ENCODE peak calls at places on chromosomes 16 and 17, in nine cellular contexts. T is AG04449, S is neural progenitor cell, C is heart right ventricle, L is upper lobe of right lung, I is IMR-90, K is fibroblast of lung, B is GM06990, A is stomach. Y is an unnamed sample.

GRCh38 chr16:68901910-68902309 is 58.6 kb downstream of the TANGO6 start:
- DNase-seq in L (no peak), K (peak; percentile 67), S (no peak), I (peak; percentile 77), C (no peak), A (no peak), B (no peak), T (peak; percentile 46), Y (peak; percentile 43)

GRCh38 chr17:81034168-81034777 is 678 bp upstream of the BAIAP2 start:
- DNase-seq in K (no peak), B (no peak), I (no peak), S (peak; percentile 62), A (no peak), L (no peak), C (no peak), T (no peak), Y (no peak)

GRCh38 chr17:5854871-5855554 is 215.2 kb upstream of the WSCD1 start:
- DNase-seq in I (no peak), K (no peak), C (no peak), A (no peak), L (no peak), S (no peak), B (no peak), T (no peak), Y (no peak)

GRCh38 chr16:67006930-67007658 is 18.7 kb downstream of the CES4A start:
- DNase-seq in A (no peak), S (no peak), T (no peak), I (peak; percentile 38), L (no peak), C (no peak), B (no peak), K (no peak), Y (no peak)

GRCh38 chr17:17429222-17429621 is 47.6 kb upstream of the MED9 start:
- DNase-seq in A (no peak), I (no peak), C (no peak), S (no peak), B (no peak), L (no peak), K (no peak), T (no peak), Y (no peak)

GRCh38 chr17:10754861-10755591 is 25.2 kb upstream of the TMEM220 start:
- DNase-seq in T (no peak), B (no peak), S (peak; percentile 69), A (no peak), I (no peak), C (no peak), L (no peak), K (no peak), Y (no peak)

GRCh38 chr16:85921026-85921425 is 22.1 kb downstream of the IRF8 start:
- DNase-seq in L (no peak), C (no peak), T (no peak), B (no peak), K (no peak), I (no peak), S (no peak), A (no peak), Y (no peak)

GRCh38 chr17:7837375-7838290 is 3.6 kb downstream of the KDM6B start:
- DNase-seq in C (no peak), L (no peak), T (no peak), I (no peak), K (no peak), A (no peak), B (no peak), S (peak; percentile 53), Y (no peak)

GRCh38 chr17:34045990-34046389 is 209.1 kb upstream of the CCL2 start:
- DNase-seq in T (no peak), K (no peak), A (no peak), B (no peak), I (no peak), L (no peak), C (no peak), S (no peak), Y (no peak)

GRCh38 chr17:78889525-78889924 is 13.5 kb downstream of the CEP295NL start:
- DNase-seq in C (no peak), B (peak; percentile 43), S (no peak), K (no peak), A (no peak), T (no peak), L (no peak), I (no peak), Y (no peak)

GRCh38 chr17:78891406-78892061 is 11.5 kb downstream of the CEP295NL start:
- DNase-seq in A (no peak), T (no peak), C (no peak), I (no peak), L (no peak), K (no peak), S (no peak), B (no peak), Y (no peak)

GRCh38 chr17:78888911-78889496 is 14.0 kb downstream of the CEP295NL start:
- DNase-seq in L (no peak), A (no peak), C (no peak), I (no peak), S (no peak), B (no peak), K (no peak), T (no peak), Y (no peak)

GRCh38 chr17:78892062-78892456 is 10.9 kb downstream of the CEP295NL start:
- DNase-seq in S (no peak), I (no peak), K (no peak), A (no peak), L (no peak), C (no peak), T (no peak), B (no peak), Y (no peak)

GRCh38 chr17:78890111-78890897 is 12.7 kb downstream of the CEP295NL start:
- DNase-seq in T (no peak), L (peak; percentile 87), B (peak; percentile 82), A (peak; percentile 62), C (peak; percentile 46), K (no peak), S (no peak), I (no peak), Y (no peak)
- H3K4me3 ChIP-seq in T (no peak overlapping the region), L (no peak overlapping the region), B (no peak overlapping the region), A (no peak overlapping the region), C (no peak overlapping the region), K (no peak overlapping the region), S (no peak overlapping the region), I (no peak overlapping the region), Y (no peak overlapping the region)

GRCh38 chr16:80924372-80924978 is 82.2 kb downstream of the CMC2 start:
- DNase-seq in B (peak; percentile 25), S (peak; percentile 80), T (no peak), K (peak; percentile 39), A (peak; percentile 80), L (no peak), I (peak; percentile 43), C (peak; percentile 32), Y (peak; percentile 22)
- TF ChIP-seq CTCF in B (peak; percentile 72), S (peak; percentile 89), T (peak; percentile 90), K (peak; percentile 67), A (peak; percentile 24), L (peak; percentile 41), I (peak; percentile 58), C (peak; percentile 29), Y (peak; percentile 75)

DNA sequence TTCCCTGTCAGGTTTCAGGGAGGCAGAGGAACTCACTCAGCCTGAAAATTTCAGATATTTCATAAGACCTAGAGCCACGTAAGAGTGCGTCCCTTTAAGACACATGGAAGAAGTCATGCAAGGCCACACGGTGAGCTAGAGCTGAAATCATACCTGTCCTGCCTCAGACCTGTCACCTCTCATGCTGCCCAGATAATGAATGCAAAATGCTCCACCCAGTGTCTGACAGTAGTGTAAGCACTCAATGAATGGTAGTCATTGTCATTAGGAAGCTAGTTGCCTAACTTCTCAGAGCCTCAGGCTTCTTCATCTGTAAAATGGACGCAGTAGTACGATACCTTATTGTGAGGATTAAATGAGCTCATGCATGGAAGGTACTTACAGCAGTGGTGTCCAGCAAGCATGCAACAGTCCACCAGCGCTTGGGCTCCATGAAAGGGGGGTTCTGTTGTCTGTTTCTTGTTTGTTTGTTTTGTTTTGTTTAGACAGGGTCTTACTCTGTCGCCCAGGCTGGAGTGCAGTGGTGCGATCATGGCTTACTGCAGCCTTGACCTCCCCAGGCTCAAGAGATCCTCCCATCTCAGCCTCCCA is 60.7 kb downstream of the WSB1 start:
- DNase-seq in I (no peak), B (no peak), L (no peak), S (no peak), K (no peak), A (no peak), T (no peak), C (no peak), Y (no peak)
- H3K4me3 ChIP-seq in I (no peak overlapping the region), B (no peak overlapping the region), L (peak overlapping the region; percentile 69), S (no peak overlapping the region), K (no peak overlapping the region), A (peak overlapping the region; percentile 53), T (no peak overlapping the region), C (peak overlapping the region; percentile 67), Y (no peak overlapping the region)

DNA sequence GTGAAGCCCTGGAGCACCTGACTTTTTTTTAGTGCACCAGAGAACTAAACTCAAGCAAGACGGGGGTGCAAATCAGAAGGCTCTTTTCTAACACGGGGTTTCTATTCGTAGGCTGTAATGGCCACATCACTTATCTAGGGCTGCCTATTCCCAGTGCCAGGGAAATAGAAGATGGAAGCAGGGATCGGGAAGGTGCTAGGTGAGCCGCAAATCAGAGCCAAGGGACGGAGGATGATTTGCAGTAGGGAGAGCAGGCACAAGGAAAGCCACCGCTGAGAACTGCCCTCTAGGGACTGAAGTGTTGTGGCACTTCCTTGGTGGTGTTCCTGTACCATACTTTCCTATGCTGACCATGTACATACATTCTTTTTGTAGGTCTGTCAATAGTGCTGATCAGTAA is 7.8 kb upstream of the SLC46A1 start:
- DNase-seq in T (no peak), C (no peak), B (no peak), A (no peak), K (no peak), I (no peak), S (no peak), L (no peak), Y (no peak)
- TF ChIP-seq CTCF in T (no peak), C (no peak), B (no peak), A (no peak), K (no peak), I (no peak), S (no peak), L (no peak), Y (no peak)

GRCh38 chr16:89106533-89107208 is 13.0 kb downstream of the ACSF3 start:
- DNase-seq in C (no peak), T (no peak), L (peak; percentile 51), A (no peak), B (no peak), I (no peak), K (no peak), S (no peak), Y (no peak)

GRCh38 chr16:89104303-89104702 is 10.7 kb downstream of the ACSF3 start:
- DNase-seq in A (no peak), T (no peak), B (no peak), L (no peak), I (no peak), K (no peak), S (no peak), C (no peak), Y (no peak)

GRCh38 chr16:89105599-89106151 is 12.0 kb downstream of the ACSF3 start:
- DNase-seq in T (no peak), B (no peak), K (no peak), A (no peak), C (no peak), L (peak; percentile 58), I (no peak), S (no peak), Y (no peak)

GRCh38 chr16:89103781-89104180 is 10.1 kb downstream of the ACSF3 start:
- DNase-seq in I (no peak), B (peak; percentile 4), S (no peak), A (no peak), C (no peak), K (no peak), L (no peak), T (no peak), Y (no peak)

GRCh38 chr16:89104930-89105571 is 11.4 kb downstream of the ACSF3 start:
- DNase-seq in T (no peak), A (no peak), B (peak; percentile 13), S (no peak), I (no peak), L (peak; percentile 64), C (no peak), K (no peak), Y (no peak)
- H3K4me3 ChIP-seq in T (no peak overlapping the region), A (no peak overlapping the region), B (no peak overlapping the region), S (no peak overlapping the region), I (no peak overlapping the region), L (no peak overlapping the region), C (no peak overlapping the region), K (no peak overlapping the region), Y (no peak overlapping the region)